ENCODE peak calls at places on chromosome 21, in seven cellular contexts. B is GM23338, O is neural progenitor cell, W is hepatocyte, U is HCT116, Z is PC-3, M is GM23248. F is an unnamed sample.

GRCh38 chr21:36321325-36322082 is 1.5 kb downstream of the MORC3 start:
- DNase-seq in U (no peak), W (peak; percentile 13), O (peak; percentile 68), B (peak; percentile 66), Z (peak; percentile 35), M (peak; percentile 54), F (peak; percentile 38)

GRCh38 chr21:30372139-30372770 is at the start of gene KRTAP13-2:
- DNase-seq in B (no peak), M (no peak), O (no peak), U (no peak), Z (peak; percentile 45), W (no peak), F (no peak)

GRCh38 chr21:37278199-37278598 is 11.1 kb upstream of the VPS26C start:
- DNase-seq in M (no peak), B (no peak), W (no peak), U (no peak), Z (no peak), O (no peak), F (no peak)

GRCh38 chr21:19368944-19369343 is 965.4 kb upstream of the TMPRSS15 start:
- DNase-seq in Z (no peak), O (no peak), W (no peak), M (no peak), B (no peak), U (no peak), F (no peak)

GRCh38 chr21:23524685-23525084 is 2082.6 kb downstream of the MRPL39 start:
- DNase-seq in M (no peak), W (no peak), U (no peak), B (no peak), Z (no peak), O (no peak), F (no peak)

GRCh38 chr21:31157756-31158155 is 119.5 kb upstream of the KRTAP19-8 start:
- DNase-seq in O (no peak), U (no peak), W (no peak), Z (no peak), M (no peak), B (peak; percentile 76), F (no peak)

GRCh38 chr21:39911286-39911685 is 44.0 kb downstream of the PCP4 start:
- DNase-seq in W (no peak), U (no peak), B (peak; percentile 60), M (no peak), Z (peak; percentile 12), O (peak; percentile 19), F (no peak)

GRCh38 chr21:16708431-16708830 is 804.4 kb upstream of the CXADR start:
- DNase-seq in W (no peak), Z (no peak), U (no peak), O (no peak), B (no peak), M (peak; percentile 68), F (no peak)

GRCh38 chr21:14542638-14543037 is 3.5 kb downstream of the SAMSN1 start:
- DNase-seq in W (no peak), U (no peak), B (no peak), Z (no peak), M (no peak), O (no peak), F (no peak)

GRCh38 chr21:17610862-17611261 is 1.8 kb downstream of the BTG3 start:
- DNase-seq in O (no peak), W (peak; percentile 36), M (peak; percentile 54), Z (no peak), U (no peak), B (no peak), F (peak; percentile 15)

GRCh38 chr21:43800124-43800523 is 10.7 kb downstream of the RRP1 start:
- DNase-seq in Z (no peak), U (no peak), B (no peak), O (no peak), W (no peak), M (no peak), F (no peak)

GRCh38 chr21:23534833-23535232 is 2072.4 kb downstream of the MRPL39 start:
- DNase-seq in O (no peak), U (no peak), W (no peak), B (no peak), M (no peak), Z (no peak), F (no peak)

GRCh38 chr21:43654806-43655489 is 4.3 kb downstream of the HSF2BP start:
- DNase-seq in U (no peak), W (no peak), B (no peak), O (no peak), Z (peak; percentile 84), M (peak; percentile 58), F (no peak)

GRCh38 chr21:37006521-37007291 is at the start of gene RIPPLY3:
- DNase-seq in Z (peak; percentile 45), M (peak; percentile 44), U (no peak), W (peak; percentile 50), O (peak; percentile 66), B (peak; percentile 75), F (no peak)

GRCh38 chr21:42798106-42798505 is 81.2 kb downstream of the WDR4 start:
- DNase-seq in O (no peak), W (no peak), B (no peak), M (no peak), U (no peak), Z (no peak), F (no peak)

GRCh38 chr21:45643021-45643980 is at the start of gene PCBP3:
- DNase-seq in W (peak; percentile 97), U (peak; percentile 61), M (peak; percentile 96), O (peak; percentile 99), Z (peak; percentile 96), B (peak; percentile 99), F (peak; percentile 98)
- TF ChIP-seq EZH2phosphoT487 in W (no peak), U (no peak), M (no peak), O (no peak), Z (no peak), B (no peak), F (no peak)

GRCh38 chr21:44905725-44906084 is 15.0 kb downstream of the ITGB2 start:
- DNase-seq in M (no peak), U (no peak), O (no peak), W (no peak), B (no peak), Z (no peak), F (no peak)
- H3K4me1 ChIP-seq in M (no peaks in the 10 kb centered on the region), U (no peaks in the 10 kb centered on the region), O (peaks cover 13% of the 10 kb centered on the region), W (peaks cover 5% of the 10 kb centered on the region), B (no peaks in the 10 kb centered on the region), Z (peaks cover 10% of the 10 kb centered on the region), F (peaks cover 3% of the 10 kb centered on the region)

GRCh38 chr21:34864370-34865209 is 184.5 kb downstream of the RUNX1 start:
- DNase-seq in Z (no peak), W (no peak), O (no peak), B (no peak), M (no peak), U (no peak), F (no peak)
- TF ChIP-seq EZH2phosphoT487 in Z (no peak), W (no peak), O (no peak), B (no peak), M (no peak), U (no peak), F (no peak)

DNA sequence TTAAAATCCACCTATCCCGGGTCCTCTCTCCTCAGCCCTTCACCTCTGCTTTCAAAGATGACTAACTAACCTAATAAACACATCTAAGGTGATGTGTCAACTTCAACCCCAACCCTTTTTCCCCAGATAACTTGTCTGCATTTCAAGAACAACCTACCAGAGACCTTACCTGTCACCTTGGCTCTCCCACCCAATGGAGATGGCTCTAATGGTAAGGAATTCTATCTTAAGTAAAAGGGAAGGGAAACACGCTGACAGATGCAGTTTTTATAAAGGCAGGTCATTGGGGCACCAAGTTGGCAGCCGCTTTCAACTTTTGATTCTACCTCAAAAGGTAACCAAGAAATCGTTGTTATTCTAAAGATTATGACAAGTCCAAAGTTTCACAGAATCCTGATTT is 37.6 kb downstream of the MRPL39 start:
- DNase-seq in O (no peak), W (no peak), U (no peak), M (no peak), Z (no peak), B (no peak), F (no peak)
- H3K4me1 ChIP-seq in O (peaks cover 9% of the 10 kb centered on the region), W (no peaks in the 10 kb centered on the region), U (peaks cover 10% of the 10 kb centered on the region), M (peaks cover 23% of the 10 kb centered on the region), Z (peaks cover 31% of the 10 kb centered on the region), B (peaks cover 9% of the 10 kb centered on the region), F (peaks cover 36% of the 10 kb centered on the region)

GRCh38 chr21:38352536-38353219 is 95.9 kb downstream of the KCNJ15 start:
- DNase-seq in Z (peak; percentile 86), W (peak; percentile 79), U (peak; percentile 1), M (peak; percentile 89), O (peak; percentile 68), B (peak; percentile 87), F (no peak)
- TF ChIP-seq EZH2phosphoT487 in Z (no peak), W (no peak), U (no peak), M (no peak), O (no peak), B (no peak), F (no peak)